ENCODE peak calls at places on chromosomes 12 and 14, in ten cellular contexts. A is CD14-positive monocyte, Q is kidney, W is upper lobe of right lung, I is WERI-Rb-1, B is mesothelial cell of epicardium, U is endothelial cell, M is pancreas, E is AG09309, H is brain microvascular endothelial cell. R is an unnamed sample.

GRCh38 chr12:124087251-124088141 is 114.5 kb downstream of the ZNF664 start:
- DNase-seq in I (no peak), M (no peak), E (no peak), U (no peak), H (no peak), A (no peak), B (peak), W (no peak), Q (no peak), R (no peak)

GRCh38 chr12:41368006-41368405 is 179.9 kb downstream of the PDZRN4 start:
- DNase-seq in A (no peak), B (no peak), U (no peak), Q (no peak), M (no peak), W (no peak), H (no peak), I (peak), E (no peak), R (no peak)

GRCh38 chr12:112985655-112986290 is 7.5 kb downstream of the OAS2 start:
- DNase-seq in M (no peak), A (no peak), E (no peak), U (no peak), I (no peak), H (no peak), B (no peak), W (no peak), Q (no peak), R (no peak)

GRCh38 chr14:52825085-52825484 is 33.7 kb upstream of the GNPNAT1 start:
- DNase-seq in A (no peak), B (no peak), Q (no peak), M (no peak), H (no peak), W (no peak), I (no peak), E (no peak), U (no peak), R (no peak)

GRCh38 chr12:108826115-108826806 is 31.1 kb downstream of the SSH1 start:
- DNase-seq in U (peak), Q (peak), A (peak), H (peak), I (peak), W (no peak), E (peak), B (no peak), M (no peak), R (peak)

GRCh38 chr12:120847392-120848157 is 56.6 kb downstream of the SPPL3 start:
- DNase-seq in M (no peak), B (no peak), E (no peak), A (no peak), I (no peak), Q (no peak), U (no peak), H (no peak), W (no peak), R (no peak)

GRCh38 chr12:124510301-124510970 is 57.0 kb downstream of the NCOR2 start:
- DNase-seq in B (no peak), A (no peak), M (no peak), I (no peak), U (no peak), W (no peak), H (no peak), E (no peak), Q (peak), R (no peak)

GRCh38 chr12:90441431-90441830 is 513.5 kb downstream of the CCER1 start:
- DNase-seq in B (no peak), U (no peak), H (no peak), A (no peak), W (no peak), E (no peak), I (no peak), Q (no peak), M (no peak), R (no peak)

GRCh38 chr12:108532061-108532848 is 17.2 kb downstream of the FICD start:
- DNase-seq in E (no peak), I (no peak), A (no peak), H (no peak), W (no peak), B (no peak), U (no peak), Q (no peak), M (no peak), R (no peak)

GRCh38 chr12:87157791-87158190 is 871.4 kb downstream of the C12orf50 start:
- DNase-seq in W (no peak), E (peak), U (no peak), I (no peak), H (peak), M (no peak), B (no peak), A (no peak), Q (no peak), R (peak)

GRCh38 chr12:116547955-116548471 is 11.2 kb upstream of the MAP1LC3B2 start:
- DNase-seq in W (no peak), B (no peak), U (no peak), M (no peak), Q (no peak), E (no peak), H (peak), A (peak), I (peak), R (no peak)

GRCh38 chr12:102302553-102302952 is 104.9 kb upstream of the PMCH start:
- DNase-seq in Q (no peak), W (no peak), U (no peak), B (no peak), M (no peak), A (no peak), H (no peak), I (no peak), E (no peak), R (no peak)

GRCh38 chr12:102301547-102301946 is 103.9 kb upstream of the PMCH start:
- DNase-seq in A (no peak), B (no peak), Q (no peak), H (no peak), W (no peak), I (no peak), E (no peak), U (no peak), M (no peak), R (no peak)

GRCh38 chr12:102299731-102300130 is 102.1 kb upstream of the PMCH start:
- DNase-seq in W (no peak), M (no peak), Q (no peak), A (no peak), I (no peak), U (no peak), B (no peak), E (no peak), H (no peak), R (no peak)

GRCh38 chr12:102298022-102298421 is 100.4 kb upstream of the PMCH start:
- DNase-seq in Q (no peak), W (no peak), B (no peak), U (no peak), H (peak), M (no peak), A (no peak), I (no peak), E (peak), R (peak)

DNA sequence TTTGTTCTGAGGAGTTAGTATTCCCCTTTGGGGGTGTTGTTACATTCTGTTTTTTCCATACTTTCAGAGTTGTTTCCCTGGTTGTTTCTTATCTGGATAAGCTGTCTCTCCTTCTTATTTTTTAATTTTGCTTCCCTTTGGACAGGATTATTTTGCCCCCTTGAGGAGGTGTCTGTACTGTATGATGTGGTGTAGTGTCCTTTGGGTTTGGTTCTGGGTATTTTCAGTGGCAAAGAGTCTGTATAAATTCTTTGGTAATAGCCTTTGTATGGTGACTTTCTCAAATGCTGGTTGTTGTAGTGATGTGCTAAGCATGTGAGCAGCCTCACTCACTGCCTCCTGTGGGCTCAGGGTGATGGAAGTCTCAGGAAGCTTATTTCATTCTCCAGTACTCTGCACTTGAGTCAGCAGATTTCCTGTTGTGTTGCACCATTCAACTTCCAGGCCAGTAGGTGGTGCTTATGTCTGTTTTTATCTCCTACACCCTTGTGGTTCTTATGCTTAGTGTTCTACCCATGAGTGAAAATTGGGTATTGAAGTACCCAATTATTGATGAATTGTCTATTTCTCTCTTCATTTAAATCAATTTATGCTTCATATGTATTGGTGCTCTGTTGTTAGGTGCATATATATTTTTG is 103.3 kb upstream of the PMCH start:
- DNase-seq in A (no peak), B (no peak), I (peak), M (no peak), Q (no peak), U (peak), H (peak), W (no peak), E (peak), R (peak)
- TF ChIP-seq CTCF in A (peak), B (no peak), I (peak), M (peak), Q (peak), U (no peak), H (peak), W (no peak), E (peak), R (peak)

GRCh38 chr14:65604946-65605345 is 192.4 kb downstream of the FUT8 start:
- DNase-seq in W (no peak), B (no peak), M (no peak), I (no peak), Q (no peak), A (no peak), H (no peak), U (no peak), E (no peak), R (no peak)
- TF ChIP-seq CTCF in W (peak), B (no peak), M (no peak), I (no peak), Q (no peak), A (no peak), H (no peak), U (no peak), E (no peak), R (peak)

DNA sequence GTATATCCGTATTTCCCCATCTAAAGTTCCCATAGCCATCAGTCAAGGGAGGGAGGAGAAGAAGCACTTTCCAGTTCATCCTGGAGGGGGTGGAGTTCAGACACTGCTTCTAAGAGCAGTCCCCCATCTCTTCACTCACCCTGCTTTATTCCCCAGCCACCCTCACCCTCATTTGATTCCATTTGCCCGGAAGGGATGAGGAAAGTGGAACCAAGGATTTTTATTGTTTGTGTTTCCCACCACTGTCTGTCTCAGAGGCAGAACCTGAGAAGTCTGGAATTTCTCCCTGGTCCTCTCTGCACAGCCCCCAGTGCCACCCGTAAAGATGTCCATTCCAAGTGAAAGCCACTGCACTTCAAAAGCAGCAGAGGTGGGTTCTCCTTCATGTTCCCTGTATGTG is 134.2 kb upstream of the HIF1A start:
- DNase-seq in W (no peak), H (peak), A (no peak), U (no peak), M (no peak), B (no peak), Q (no peak), E (no peak), I (no peak), R (no peak)
- TF ChIP-seq CTCF in W (no peak), H (peak), A (no peak), U (no peak), M (no peak), B (no peak), Q (no peak), E (peak), I (no peak), R (peak)

GRCh38 chr12:17283563-17283962 is 677.6 kb upstream of the LMO3 start:
- DNase-seq in A (no peak), U (no peak), W (no peak), I (no peak), M (no peak), E (no peak), Q (no peak), B (no peak), H (no peak), R (no peak)

GRCh38 chr12:17284873-17285272 is 678.9 kb upstream of the LMO3 start:
- DNase-seq in H (no peak), W (no peak), A (no peak), B (no peak), I (no peak), U (no peak), E (no peak), M (no peak), Q (no peak), R (no peak)

GRCh38 chr12:17276196-17276595 is 670.2 kb upstream of the LMO3 start:
- DNase-seq in H (no peak), Q (no peak), B (no peak), M (no peak), U (no peak), E (no peak), A (no peak), I (no peak), W (no peak), R (no peak)

DNA sequence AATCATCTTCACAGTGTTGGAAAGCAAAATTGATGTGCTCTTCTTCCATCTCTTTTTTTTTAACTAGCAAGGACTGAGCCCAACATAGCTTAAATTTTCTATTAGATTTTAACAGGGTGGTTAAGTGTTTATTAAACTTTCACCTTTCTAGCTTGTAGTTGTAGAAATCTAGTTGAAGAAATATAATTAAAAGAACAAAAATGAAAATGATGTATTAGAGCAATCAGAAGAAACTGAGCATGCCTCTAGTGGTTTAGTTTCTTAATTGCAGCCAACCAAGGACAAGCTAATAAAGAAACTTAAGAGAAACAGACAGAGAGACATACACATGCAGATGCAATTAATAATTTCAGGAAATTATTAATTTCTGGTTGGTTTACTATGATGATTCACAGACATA is 673.0 kb upstream of the LMO3 start:
- DNase-seq in B (no peak), Q (no peak), A (no peak), M (no peak), I (no peak), H (no peak), W (no peak), U (no peak), E (no peak), R (no peak)
- TF ChIP-seq CTCF in B (no peak), Q (peak), A (no peak), M (no peak), I (peak), H (no peak), W (peak), U (peak), E (no peak), R (no peak)

GRCh38 chr14:55026793-55027560 is at the start of the genes SOCS4 and WDHD1:
- DNase-seq in A (peak), E (peak), B (peak), U (peak), Q (peak), I (peak), M (peak), H (peak), W (peak), R (peak)
- TF ChIP-seq CTCF in A (no peak), E (peak), B (no peak), U (no peak), Q (peak), I (peak), M (no peak), H (no peak), W (peak), R (no peak)

GRCh38 chr14:32405856-32406255 is 76.8 kb downstream of the AKAP6 start:
- DNase-seq in E (no peak), Q (no peak), M (no peak), W (no peak), B (no peak), H (no peak), A (no peak), I (no peak), U (no peak), R (no peak)
- TF ChIP-seq CTCF in E (no peak), Q (no peak), M (no peak), W (no peak), B (no peak), H (peak), A (no peak), I (no peak), U (no peak), R (no peak)

DNA sequence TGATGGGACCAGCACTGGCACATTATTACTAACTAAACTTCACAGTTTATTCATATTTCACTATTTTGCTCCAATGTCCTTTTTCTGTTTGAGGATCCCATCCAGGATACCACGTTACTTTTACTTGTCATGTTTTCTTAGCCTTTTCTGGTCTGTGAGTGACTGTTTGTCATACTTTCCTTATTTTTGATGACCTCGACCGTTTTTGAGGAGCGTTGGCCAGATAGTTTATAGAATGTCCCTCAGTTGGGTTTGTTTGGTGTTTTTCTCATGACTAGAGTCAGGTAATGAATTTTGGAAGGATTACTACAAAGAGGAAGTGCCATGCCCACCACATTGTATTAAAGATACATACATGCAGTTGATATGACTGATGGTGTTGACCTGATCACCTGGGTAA is 199.4 kb upstream of the CCND2 start:
- DNase-seq in U (no peak), B (no peak), W (no peak), A (no peak), E (no peak), M (no peak), I (no peak), H (no peak), Q (no peak), R (no peak)
- TF ChIP-seq CTCF in U (no peak), B (no peak), W (no peak), A (no peak), E (no peak), M (no peak), I (no peak), H (no peak), Q (no peak), R (no peak)

GRCh38 chr12:60255044-60255443 is 659.2 kb downstream of the SLC16A7 start:
- DNase-seq in M (no peak), H (no peak), B (no peak), Q (no peak), I (no peak), U (no peak), E (no peak), A (no peak), W (no peak), R (no peak)

GRCh38 chr12:60259241-60259640 is 663.4 kb downstream of the SLC16A7 start:
- DNase-seq in W (no peak), A (no peak), Q (no peak), H (no peak), B (no peak), M (no peak), I (no peak), E (no peak), U (no peak), R (no peak)

GRCh38 chr12:60262378-60262777 is 666.5 kb downstream of the SLC16A7 start:
- DNase-seq in Q (no peak), W (no peak), B (no peak), U (no peak), M (no peak), I (no peak), E (no peak), A (no peak), H (no peak), R (no peak)

GRCh38 chr12:60257063-60257462 is 661.2 kb downstream of the SLC16A7 start:
- DNase-seq in W (no peak), I (no peak), B (no peak), A (no peak), U (no peak), E (peak), H (peak), M (no peak), Q (no peak), R (no peak)
- TF ChIP-seq CTCF in W (no peak), I (peak), B (no peak), A (no peak), U (no peak), E (peak), H (peak), M (no peak), Q (no peak), R (no peak)

DNA sequence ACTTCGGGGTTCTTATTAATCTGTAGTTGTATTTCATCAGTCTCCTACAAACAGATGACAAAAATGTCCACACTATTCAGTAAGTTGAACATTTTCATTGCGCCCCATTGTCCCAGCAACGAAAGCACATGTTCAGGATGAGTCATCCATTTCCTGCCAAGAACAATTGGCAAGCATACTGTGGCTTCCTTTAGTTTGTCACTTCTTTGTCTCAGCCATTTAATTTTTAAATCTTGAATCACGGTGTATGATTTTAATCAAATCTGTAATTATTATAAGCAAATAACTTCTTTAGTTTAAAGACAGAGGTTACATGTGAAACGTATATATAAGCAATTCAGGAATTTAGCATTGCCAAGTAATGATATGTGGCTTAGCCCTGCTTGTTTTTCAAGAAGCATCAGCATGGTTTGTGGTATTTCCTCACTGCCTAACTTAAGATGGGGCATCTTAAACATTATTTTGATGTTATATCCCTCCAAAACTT is 211.3 kb upstream of the KRR1 start:
- DNase-seq in U (no peak), I (no peak), E (peak), A (no peak), B (no peak), H (peak), M (no peak), Q (no peak), W (no peak), R (peak)
- TF ChIP-seq CTCF in U (no peak), I (no peak), E (no peak), A (no peak), B (no peak), H (no peak), M (no peak), Q (no peak), W (no peak), R (no peak)

R was measured in AG09319.